ENCODE peak calls at places on chromosome 16, in four cellular contexts. One of them, this sample, is unnamed. For H3K4me1, the result is how much of the 10 kb centered on the place peaks cover.

GRCh38 chr16:85750021-85750826 is 672 bp downstream of the C16orf74 start:
- DNase-seq in BE2C: peak
- DNase-seq in adrenal gland: no peak
- DNase-seq in A549: no peak
- DNase-seq in this sample: no peak

GRCh38 chr16:58425245-58425644 is 33.0 kb downstream of the GINS3 start:
- DNase-seq in BE2C: no peak
- DNase-seq in adrenal gland: no peak
- DNase-seq in A549: no peak
- DNase-seq in this sample: no peak

GRCh38 chr16:81335669-81336068 is 20.9 kb downstream of the GAN start:
- DNase-seq in BE2C: no peak
- DNase-seq in adrenal gland: no peak
- DNase-seq in A549: no peak
- DNase-seq in this sample: no peak

GRCh38 chr16:68592466-68593337 is 52.4 kb upstream of the CDH3 start:
- DNase-seq in BE2C: no peak
- DNase-seq in adrenal gland: no peak
- DNase-seq in A549: peak
- DNase-seq in this sample: no peak

GRCh38 chr16:31712064-31712540 is 161.5 kb upstream of the ZNF267 start:
- DNase-seq in BE2C: no peak
- DNase-seq in adrenal gland: no peak
- DNase-seq in A549: no peak
- DNase-seq in this sample: no peak

GRCh38 chr16:27242868-27243590 is 25.5 kb downstream of the NSMCE1 start:
- DNase-seq in BE2C: no peak
- DNase-seq in adrenal gland: no peak
- DNase-seq in A549: peak
- DNase-seq in this sample: peak

GRCh38 chr16:24163935-24164334 is 92.2 kb upstream of the CACNG3 start:
- DNase-seq in BE2C: no peak
- DNase-seq in adrenal gland: no peak
- DNase-seq in A549: no peak
- DNase-seq in this sample: no peak

GRCh38 chr16:63787014-63787413 is 1334.8 kb downstream of the CDH11 start:
- DNase-seq in BE2C: no peak
- DNase-seq in adrenal gland: no peak
- DNase-seq in A549: peak
- DNase-seq in this sample: no peak

GRCh38 chr16:54370653-54371052 is 84.1 kb upstream of the IRX3 start:
- DNase-seq in BE2C: no peak
- DNase-seq in adrenal gland: no peak
- DNase-seq in A549: no peak
- DNase-seq in this sample: peak

GRCh38 chr16:69329369-69330285 is 761 bp downstream of the PDF start:
- DNase-seq in BE2C: no peak
- DNase-seq in adrenal gland: no peak
- DNase-seq in A549: no peak
- DNase-seq in this sample: no peak

GRCh38 chr16:18855196-18855595 is 53.8 kb upstream of the ARL6IP1 start:
- DNase-seq in BE2C: no peak
- DNase-seq in adrenal gland: no peak
- DNase-seq in A549: no peak
- DNase-seq in this sample: no peak

GRCh38 chr16:81654346-81654745 is 124.7 kb upstream of the PLCG2 start:
- DNase-seq in BE2C: no peak
- DNase-seq in adrenal gland: no peak
- DNase-seq in A549: no peak
- DNase-seq in this sample: no peak

GRCh38 chr16:27463741-27464662 is 62.0 kb downstream of the IL21R start:
- DNase-seq in BE2C: no peak
- DNase-seq in adrenal gland: no peak
- DNase-seq in A549: no peak
- DNase-seq in this sample: no peak

GRCh38 chr16:65782537-65783290 is 583.8 kb upstream of the CDH5 start:
- DNase-seq in BE2C: no peak
- DNase-seq in adrenal gland: no peak
- DNase-seq in A549: no peak
- DNase-seq in this sample: no peak

GRCh38 chr16:85879975-85880831 is 18.8 kb upstream of the IRF8 start:
- DNase-seq in BE2C: no peak
- DNase-seq in adrenal gland: no peak
- DNase-seq in A549: no peak
- DNase-seq in this sample: no peak

GRCh38 chr16:14364386-14365199 is 265.5 kb downstream of the PARN start:
- DNase-seq in BE2C: peak
- DNase-seq in adrenal gland: no peak
- DNase-seq in A549: peak
- DNase-seq in this sample: no peak

GRCh38 chr16:88763502-88764053 is 21.4 kb downstream of the PIEZO1 start:
- DNase-seq in BE2C: no peak
- DNase-seq in adrenal gland: no peak
- DNase-seq in A549: no peak
- DNase-seq in this sample: no peak
- H3K4me1 ChIP-seq in BE2C: under half
- H3K4me1 ChIP-seq in adrenal gland: under half
- H3K4me1 ChIP-seq in A549: under half
- H3K4me1 ChIP-seq in this sample: under half

GRCh38 chr16:62190426-62190825 is 154.2 kb upstream of the CDH8 start:
- DNase-seq in BE2C: no peak
- DNase-seq in adrenal gland: no peak
- DNase-seq in A549: peak
- DNase-seq in this sample: no peak
- TF ChIP-seq CTCF in BE2C: peak
- TF ChIP-seq CTCF in adrenal gland: peak
- TF ChIP-seq CTCF in A549: peak
- TF ChIP-seq CTCF in this sample: no peak

GRCh38 chr16:22161999-22162657 is at the start of gene SDR42E2:
- DNase-seq in BE2C: peak
- DNase-seq in adrenal gland: no peak
- DNase-seq in A549: no peak
- DNase-seq in this sample: no peak
- H3K4me3 ChIP-seq in BE2C: no peak
- H3K4me3 ChIP-seq in adrenal gland: no peak
- H3K4me3 ChIP-seq in A549: peak
- H3K4me3 ChIP-seq in this sample: peak

GRCh38 chr16:28876973-28877641 is 1.2 kb upstream of the ATP2A1 start:
- DNase-seq in BE2C: no peak
- DNase-seq in adrenal gland: no peak
- DNase-seq in A549: no peak
- DNase-seq in this sample: no peak
- H3K4me1 ChIP-seq in BE2C: under half
- H3K4me1 ChIP-seq in adrenal gland: under half
- H3K4me1 ChIP-seq in A549: under half
- H3K4me1 ChIP-seq in this sample: under half

GRCh38 chr16:84209989-84210388 is 19.0 kb downstream of the ADAD2 start:
- DNase-seq in BE2C: no peak
- DNase-seq in adrenal gland: no peak
- DNase-seq in A549: no peak
- DNase-seq in this sample: no peak
- TF ChIP-seq CTCF in BE2C: no peak
- TF ChIP-seq CTCF in adrenal gland: no peak
- TF ChIP-seq CTCF in A549: peak
- TF ChIP-seq CTCF in this sample: no peak

GRCh38 chr16:57143125-57143965 is 42.5 kb downstream of the PSME3IP1 start:
- DNase-seq in BE2C: no peak
- DNase-seq in adrenal gland: no peak
- DNase-seq in A549: no peak
- DNase-seq in this sample: no peak

GRCh38 chr16:57141822-57142631 is 43.8 kb downstream of the PSME3IP1 start:
- DNase-seq in BE2C: no peak
- DNase-seq in adrenal gland: no peak
- DNase-seq in A549: no peak
- DNase-seq in this sample: no peak

GRCh38 chr16:57138281-57138935 is 46.0 kb downstream of the CPNE2 start:
- DNase-seq in BE2C: no peak
- DNase-seq in adrenal gland: no peak
- DNase-seq in A549: no peak
- DNase-seq in this sample: no peak

GRCh38 chr16:57144027-57144426 is 41.8 kb downstream of the PSME3IP1 start:
- DNase-seq in BE2C: no peak
- DNase-seq in adrenal gland: no peak
- DNase-seq in A549: no peak
- DNase-seq in this sample: no peak

GRCh38 chr16:57140866-57141668 is 44.8 kb downstream of the PSME3IP1 start:
- DNase-seq in BE2C: no peak
- DNase-seq in adrenal gland: no peak
- DNase-seq in A549: no peak
- DNase-seq in this sample: no peak
- H3K4me3 ChIP-seq in BE2C: no peak
- H3K4me3 ChIP-seq in adrenal gland: no peak
- H3K4me3 ChIP-seq in A549: no peak
- H3K4me3 ChIP-seq in this sample: no peak

GRCh38 chr16:303760-304505 is 21.0 kb downstream of the PDIA2 start:
- DNase-seq in BE2C: no peak
- DNase-seq in adrenal gland: no peak
- DNase-seq in A549: peak
- DNase-seq in this sample: no peak

GRCh38 chr16:297832-298231 is 14.9 kb downstream of the PDIA2 start:
- DNase-seq in BE2C: no peak
- DNase-seq in adrenal gland: no peak
- DNase-seq in A549: no peak
- DNase-seq in this sample: no peak

GRCh38 chr16:301235-301634 is 18.3 kb downstream of the PDIA2 start:
- DNase-seq in BE2C: no peak
- DNase-seq in adrenal gland: no peak
- DNase-seq in A549: no peak
- DNase-seq in this sample: no peak

GRCh38 chr16:305916-306315 is 23.0 kb downstream of the PDIA2 start:
- DNase-seq in BE2C: no peak
- DNase-seq in adrenal gland: no peak
- DNase-seq in A549: no peak
- DNase-seq in this sample: no peak

GRCh38 chr16:301950-302349 is 19.0 kb downstream of the PDIA2 start:
- DNase-seq in BE2C: no peak
- DNase-seq in adrenal gland: no peak
- DNase-seq in A549: no peak
- DNase-seq in this sample: no peak
- H3K4me1 ChIP-seq in BE2C: under half
- H3K4me1 ChIP-seq in adrenal gland: under half
- H3K4me1 ChIP-seq in A549: under half
- H3K4me1 ChIP-seq in this sample: under half

GRCh38 chr16:50371036-50371716 is 2.4 kb upstream of the BRD7 start:
- DNase-seq in BE2C: no peak
- DNase-seq in adrenal gland: no peak
- DNase-seq in A549: no peak
- DNase-seq in this sample: no peak

GRCh38 chr16:50373345-50373701 is 4.5 kb upstream of the BRD7 start:
- DNase-seq in BE2C: no peak
- DNase-seq in adrenal gland: no peak
- DNase-seq in A549: no peak
- DNase-seq in this sample: no peak

GRCh38 chr16:50371936-50372595 is 3.3 kb upstream of the BRD7 start:
- DNase-seq in BE2C: peak
- DNase-seq in adrenal gland: peak
- DNase-seq in A549: no peak
- DNase-seq in this sample: no peak

GRCh38 chr16:50373780-50374179 is 5.0 kb upstream of the BRD7 start:
- DNase-seq in BE2C: no peak
- DNase-seq in adrenal gland: no peak
- DNase-seq in A549: no peak
- DNase-seq in this sample: no peak

GRCh38 chr16:50372611-50373344 is 4.0 kb upstream of the BRD7 start:
- DNase-seq in BE2C: peak
- DNase-seq in adrenal gland: no peak
- DNase-seq in A549: peak
- DNase-seq in this sample: peak
- TF ChIP-seq CTCF in BE2C: no peak
- TF ChIP-seq CTCF in adrenal gland: no peak
- TF ChIP-seq CTCF in A549: no peak
- TF ChIP-seq CTCF in this sample: peak